ENCODE peak calls at places on chromosomes 7 and 10, in four cellular contexts. One of them, this sample, is unnamed.
A peak's percentile ranks its signal among the peaks of the same experiment; 100 is the strongest.

GRCh38 chr7:44580945-44581344 is 1.1 kb downstream of the TMED4 start:
- DNase-seq in stimulated activated CD8-positive, alpha-beta memory T cell treated with anti-CD3 and anti-CD28 coated beads, Interleukin-4, amount 100 ng/mL, for 24 hours: no peak
- DNase-seq in sigmoid colon: no peak
- DNase-seq in GF-D8: no peak
- DNase-seq in this sample: no peak

GRCh38 chr10:5813091-5813340 is 218 bp downstream of the GDI2 start:
- DNase-seq in stimulated activated CD8-positive, alpha-beta memory T cell treated with anti-CD3 and anti-CD28 coated beads, Interleukin-4, amount 100 ng/mL, for 24 hours: no peak
- DNase-seq in sigmoid colon: no peak
- DNase-seq in GF-D8: no peak
- DNase-seq in this sample: no peak

GRCh38 chr7:143499246-143499645 is 21.6 kb downstream of the TAS2R41 start:
- DNase-seq in stimulated activated CD8-positive, alpha-beta memory T cell treated with anti-CD3 and anti-CD28 coated beads, Interleukin-4, amount 100 ng/mL, for 24 hours: no peak
- DNase-seq in sigmoid colon: no peak
- DNase-seq in GF-D8: no peak
- DNase-seq in this sample: no peak

GRCh38 chr10:49275896-49276295 is 23.1 kb upstream of the C10orf71 start:
- DNase-seq in stimulated activated CD8-positive, alpha-beta memory T cell treated with anti-CD3 and anti-CD28 coated beads, Interleukin-4, amount 100 ng/mL, for 24 hours: no peak
- DNase-seq in sigmoid colon: no peak
- DNase-seq in GF-D8: no peak
- DNase-seq in this sample: no peak

GRCh38 chr7:150851497-150852370 is 583 bp upstream of the AOC1 start:
- DNase-seq in stimulated activated CD8-positive, alpha-beta memory T cell treated with anti-CD3 and anti-CD28 coated beads, Interleukin-4, amount 100 ng/mL, for 24 hours: no peak
- DNase-seq in sigmoid colon: peak; percentile 25
- DNase-seq in GF-D8: peak; percentile 77
- DNase-seq in this sample: no peak

GRCh38 chr10:132421377-132422168 is 24.6 kb downstream of the PWWP2B start:
- DNase-seq in stimulated activated CD8-positive, alpha-beta memory T cell treated with anti-CD3 and anti-CD28 coated beads, Interleukin-4, amount 100 ng/mL, for 24 hours: peak; percentile 18
- DNase-seq in sigmoid colon: peak; percentile 92
- DNase-seq in GF-D8: peak; percentile 68
- DNase-seq in this sample: peak; percentile 88

GRCh38 chr10:74880041-74880440 is 53.6 kb downstream of the KAT6B start:
- DNase-seq in stimulated activated CD8-positive, alpha-beta memory T cell treated with anti-CD3 and anti-CD28 coated beads, Interleukin-4, amount 100 ng/mL, for 24 hours: no peak
- DNase-seq in sigmoid colon: no peak
- DNase-seq in GF-D8: no peak
- DNase-seq in this sample: no peak

GRCh38 chr10:28327494-28327886 is 24.6 kb upstream of the MPP7 start:
- DNase-seq in stimulated activated CD8-positive, alpha-beta memory T cell treated with anti-CD3 and anti-CD28 coated beads, Interleukin-4, amount 100 ng/mL, for 24 hours: no peak
- DNase-seq in sigmoid colon: no peak
- DNase-seq in GF-D8: no peak
- DNase-seq in this sample: no peak

GRCh38 chr10:88428442-88428841 is 154.7 kb downstream of the RNLS start:
- DNase-seq in stimulated activated CD8-positive, alpha-beta memory T cell treated with anti-CD3 and anti-CD28 coated beads, Interleukin-4, amount 100 ng/mL, for 24 hours: no peak
- DNase-seq in sigmoid colon: no peak
- DNase-seq in GF-D8: no peak
- DNase-seq in this sample: no peak

GRCh38 chr7:13032524-13032923 is 345.1 kb downstream of the ARL4A start:
- DNase-seq in stimulated activated CD8-positive, alpha-beta memory T cell treated with anti-CD3 and anti-CD28 coated beads, Interleukin-4, amount 100 ng/mL, for 24 hours: no peak
- DNase-seq in sigmoid colon: no peak
- DNase-seq in GF-D8: no peak
- DNase-seq in this sample: no peak

GRCh38 chr7:2612445-2613112 is 19.2 kb upstream of the TTYH3 start:
- DNase-seq in stimulated activated CD8-positive, alpha-beta memory T cell treated with anti-CD3 and anti-CD28 coated beads, Interleukin-4, amount 100 ng/mL, for 24 hours: no peak
- DNase-seq in sigmoid colon: no peak
- DNase-seq in GF-D8: no peak
- DNase-seq in this sample: peak; percentile 35

GRCh38 chr7:132435016-132435990 is 141.0 kb downstream of the PLXNA4 start:
- DNase-seq in stimulated activated CD8-positive, alpha-beta memory T cell treated with anti-CD3 and anti-CD28 coated beads, Interleukin-4, amount 100 ng/mL, for 24 hours: no peak
- DNase-seq in sigmoid colon: no peak
- DNase-seq in GF-D8: no peak
- DNase-seq in this sample: no peak

This sample was measured in testis.